ENCODE peak calls at places on chromosome 2, in five cellular contexts. One of them, this sample, is unnamed.

GRCh38 chr2:191696001-191696400 is 18.1 kb downstream of the NABP1 start:
- DNase-seq in RWPE1: no peak
- DNase-seq in activated CD4-positive, alpha-beta T cell treated with anti-CD3 and anti-CD28 coated beads, Interleukin-2, amount 50 U/mL, for 24 hours: no peak
- DNase-seq in activated naive CD4-positive, alpha-beta T cell treated with Interleukin-2 at 50 U/mL for 16 hours: no peak
- DNase-seq in germinal center: no peak
- DNase-seq in this sample: peak

GRCh38 chr2:169672403-169672802 is 21.8 kb downstream of the CFAP210 start:
- DNase-seq in RWPE1: no peak
- DNase-seq in activated CD4-positive, alpha-beta T cell treated with anti-CD3 and anti-CD28 coated beads, Interleukin-2, amount 50 U/mL, for 24 hours: no peak
- DNase-seq in activated naive CD4-positive, alpha-beta T cell treated with Interleukin-2 at 50 U/mL for 16 hours: no peak
- DNase-seq in germinal center: no peak
- DNase-seq in this sample: no peak

GRCh38 chr2:63049291-63050185 is 1.1 kb upstream of the OTX1 start:
- DNase-seq in RWPE1: no peak
- DNase-seq in activated CD4-positive, alpha-beta T cell treated with anti-CD3 and anti-CD28 coated beads, Interleukin-2, amount 50 U/mL, for 24 hours: no peak
- DNase-seq in activated naive CD4-positive, alpha-beta T cell treated with Interleukin-2 at 50 U/mL for 16 hours: no peak
- DNase-seq in germinal center: no peak
- DNase-seq in this sample: peak

GRCh38 chr2:236909802-236910201 is 175.9 kb upstream of the COPS8 start:
- DNase-seq in RWPE1: no peak
- DNase-seq in activated CD4-positive, alpha-beta T cell treated with anti-CD3 and anti-CD28 coated beads, Interleukin-2, amount 50 U/mL, for 24 hours: no peak
- DNase-seq in activated naive CD4-positive, alpha-beta T cell treated with Interleukin-2 at 50 U/mL for 16 hours: no peak
- DNase-seq in germinal center: no peak
- DNase-seq in this sample: no peak

GRCh38 chr2:208195477-208195876 is 5.6 kb upstream of the C2orf80 start:
- DNase-seq in RWPE1: no peak
- DNase-seq in activated CD4-positive, alpha-beta T cell treated with anti-CD3 and anti-CD28 coated beads, Interleukin-2, amount 50 U/mL, for 24 hours: no peak
- DNase-seq in activated naive CD4-positive, alpha-beta T cell treated with Interleukin-2 at 50 U/mL for 16 hours: no peak
- DNase-seq in germinal center: no peak
- DNase-seq in this sample: no peak

GRCh38 chr2:19355416-19355821 is 3.0 kb downstream of the OSR1 start:
- DNase-seq in RWPE1: no peak
- DNase-seq in activated CD4-positive, alpha-beta T cell treated with anti-CD3 and anti-CD28 coated beads, Interleukin-2, amount 50 U/mL, for 24 hours: no peak
- DNase-seq in activated naive CD4-positive, alpha-beta T cell treated with Interleukin-2 at 50 U/mL for 16 hours: no peak
- DNase-seq in germinal center: no peak
- DNase-seq in this sample: no peak

GRCh38 chr2:105671156-105671555 is 73.6 kb upstream of the NCK2 start:
- DNase-seq in RWPE1: no peak
- DNase-seq in activated CD4-positive, alpha-beta T cell treated with anti-CD3 and anti-CD28 coated beads, Interleukin-2, amount 50 U/mL, for 24 hours: no peak
- DNase-seq in activated naive CD4-positive, alpha-beta T cell treated with Interleukin-2 at 50 U/mL for 16 hours: no peak
- DNase-seq in germinal center: no peak
- DNase-seq in this sample: no peak

GRCh38 chr2:128638311-128638710 is 319.6 kb upstream of the HS6ST1 start:
- DNase-seq in RWPE1: no peak
- DNase-seq in activated CD4-positive, alpha-beta T cell treated with anti-CD3 and anti-CD28 coated beads, Interleukin-2, amount 50 U/mL, for 24 hours: no peak
- DNase-seq in activated naive CD4-positive, alpha-beta T cell treated with Interleukin-2 at 50 U/mL for 16 hours: no peak
- DNase-seq in germinal center: no peak
- DNase-seq in this sample: no peak

GRCh38 chr2:224612581-224612980 is 27.4 kb upstream of the CUL3 start:
- DNase-seq in RWPE1: no peak
- DNase-seq in activated CD4-positive, alpha-beta T cell treated with anti-CD3 and anti-CD28 coated beads, Interleukin-2, amount 50 U/mL, for 24 hours: no peak
- DNase-seq in activated naive CD4-positive, alpha-beta T cell treated with Interleukin-2 at 50 U/mL for 16 hours: no peak
- DNase-seq in germinal center: no peak
- DNase-seq in this sample: no peak

GRCh38 chr2:39697480-39697879 is 31.8 kb downstream of the TMEM178A start:
- DNase-seq in RWPE1: no peak
- DNase-seq in activated CD4-positive, alpha-beta T cell treated with anti-CD3 and anti-CD28 coated beads, Interleukin-2, amount 50 U/mL, for 24 hours: no peak
- DNase-seq in activated naive CD4-positive, alpha-beta T cell treated with Interleukin-2 at 50 U/mL for 16 hours: no peak
- DNase-seq in germinal center: no peak
- DNase-seq in this sample: no peak

GRCh38 chr2:31011565-31011964 is 126.7 kb downstream of the GALNT14 start:
- DNase-seq in RWPE1: no peak
- DNase-seq in activated CD4-positive, alpha-beta T cell treated with anti-CD3 and anti-CD28 coated beads, Interleukin-2, amount 50 U/mL, for 24 hours: no peak
- DNase-seq in activated naive CD4-positive, alpha-beta T cell treated with Interleukin-2 at 50 U/mL for 16 hours: no peak
- DNase-seq in germinal center: no peak
- DNase-seq in this sample: no peak

GRCh38 chr2:121128741-121129659 is 156.0 kb downstream of the TFCP2L1 start:
- DNase-seq in RWPE1: peak
- DNase-seq in activated CD4-positive, alpha-beta T cell treated with anti-CD3 and anti-CD28 coated beads, Interleukin-2, amount 50 U/mL, for 24 hours: no peak
- DNase-seq in activated naive CD4-positive, alpha-beta T cell treated with Interleukin-2 at 50 U/mL for 16 hours: no peak
- DNase-seq in germinal center: peak
- DNase-seq in this sample: peak

GRCh38 chr2:8987413-8987812 is 16.1 kb downstream of the MBOAT2 start:
- DNase-seq in RWPE1: no peak
- DNase-seq in activated CD4-positive, alpha-beta T cell treated with anti-CD3 and anti-CD28 coated beads, Interleukin-2, amount 50 U/mL, for 24 hours: no peak
- DNase-seq in activated naive CD4-positive, alpha-beta T cell treated with Interleukin-2 at 50 U/mL for 16 hours: no peak
- DNase-seq in germinal center: no peak
- DNase-seq in this sample: no peak

GRCh38 chr2:105779394-105779793 is 34.7 kb downstream of the NCK2 start:
- DNase-seq in RWPE1: no peak
- DNase-seq in activated CD4-positive, alpha-beta T cell treated with anti-CD3 and anti-CD28 coated beads, Interleukin-2, amount 50 U/mL, for 24 hours: no peak
- DNase-seq in activated naive CD4-positive, alpha-beta T cell treated with Interleukin-2 at 50 U/mL for 16 hours: peak
- DNase-seq in germinal center: no peak
- DNase-seq in this sample: no peak

GRCh38 chr2:117763806-117764205 is 50.7 kb upstream of the DDX18 start:
- DNase-seq in RWPE1: no peak
- DNase-seq in activated CD4-positive, alpha-beta T cell treated with anti-CD3 and anti-CD28 coated beads, Interleukin-2, amount 50 U/mL, for 24 hours: no peak
- DNase-seq in activated naive CD4-positive, alpha-beta T cell treated with Interleukin-2 at 50 U/mL for 16 hours: no peak
- DNase-seq in germinal center: no peak
- DNase-seq in this sample: no peak

GRCh38 chr2:132373391-132374135 is 43.0 kb upstream of the GPR39 start:
- DNase-seq in RWPE1: no peak
- DNase-seq in activated CD4-positive, alpha-beta T cell treated with anti-CD3 and anti-CD28 coated beads, Interleukin-2, amount 50 U/mL, for 24 hours: no peak
- DNase-seq in activated naive CD4-positive, alpha-beta T cell treated with Interleukin-2 at 50 U/mL for 16 hours: no peak
- DNase-seq in germinal center: no peak
- DNase-seq in this sample: no peak

GRCh38 chr2:67091681-67092080 is 305.5 kb upstream of the ETAA1 start:
- DNase-seq in RWPE1: no peak
- DNase-seq in activated CD4-positive, alpha-beta T cell treated with anti-CD3 and anti-CD28 coated beads, Interleukin-2, amount 50 U/mL, for 24 hours: no peak
- DNase-seq in activated naive CD4-positive, alpha-beta T cell treated with Interleukin-2 at 50 U/mL for 16 hours: no peak
- DNase-seq in germinal center: no peak
- DNase-seq in this sample: no peak

GRCh38 chr2:36455011-36455410 is 99.4 kb downstream of the CRIM1 start:
- DNase-seq in RWPE1: no peak
- DNase-seq in activated CD4-positive, alpha-beta T cell treated with anti-CD3 and anti-CD28 coated beads, Interleukin-2, amount 50 U/mL, for 24 hours: no peak
- DNase-seq in activated naive CD4-positive, alpha-beta T cell treated with Interleukin-2 at 50 U/mL for 16 hours: no peak
- DNase-seq in germinal center: no peak
- DNase-seq in this sample: no peak

GRCh38 chr2:138564586-138565250 is 63.1 kb downstream of the SPOPL start:
- DNase-seq in RWPE1: peak
- DNase-seq in activated CD4-positive, alpha-beta T cell treated with anti-CD3 and anti-CD28 coated beads, Interleukin-2, amount 50 U/mL, for 24 hours: no peak
- DNase-seq in activated naive CD4-positive, alpha-beta T cell treated with Interleukin-2 at 50 U/mL for 16 hours: no peak
- DNase-seq in germinal center: no peak
- DNase-seq in this sample: no peak

GRCh38 chr2:102636283-102636907 is 17.0 kb downstream of the SLC9A2 start:
- DNase-seq in RWPE1: no peak
- DNase-seq in activated CD4-positive, alpha-beta T cell treated with anti-CD3 and anti-CD28 coated beads, Interleukin-2, amount 50 U/mL, for 24 hours: no peak
- DNase-seq in activated naive CD4-positive, alpha-beta T cell treated with Interleukin-2 at 50 U/mL for 16 hours: no peak
- DNase-seq in germinal center: no peak
- DNase-seq in this sample: peak

GRCh38 chr2:10453899-10454298 is 5.8 kb upstream of the ODC1 start:
- DNase-seq in RWPE1: no peak
- DNase-seq in activated CD4-positive, alpha-beta T cell treated with anti-CD3 and anti-CD28 coated beads, Interleukin-2, amount 50 U/mL, for 24 hours: no peak
- DNase-seq in activated naive CD4-positive, alpha-beta T cell treated with Interleukin-2 at 50 U/mL for 16 hours: no peak
- DNase-seq in germinal center: no peak
- DNase-seq in this sample: no peak

GRCh38 chr2:171550613-171551012 is 28.3 kb downstream of the CYBRD1 start:
- DNase-seq in RWPE1: no peak
- DNase-seq in activated CD4-positive, alpha-beta T cell treated with anti-CD3 and anti-CD28 coated beads, Interleukin-2, amount 50 U/mL, for 24 hours: no peak
- DNase-seq in activated naive CD4-positive, alpha-beta T cell treated with Interleukin-2 at 50 U/mL for 16 hours: no peak
- DNase-seq in germinal center: no peak
- DNase-seq in this sample: no peak

GRCh38 chr2:219378167-219378851 is 9.4 kb downstream of the DNPEP start:
- DNase-seq in RWPE1: no peak
- DNase-seq in activated CD4-positive, alpha-beta T cell treated with anti-CD3 and anti-CD28 coated beads, Interleukin-2, amount 50 U/mL, for 24 hours: no peak
- DNase-seq in activated naive CD4-positive, alpha-beta T cell treated with Interleukin-2 at 50 U/mL for 16 hours: no peak
- DNase-seq in germinal center: no peak
- DNase-seq in this sample: no peak

GRCh38 chr2:204705243-204705971 is 160.1 kb downstream of the PARD3B start:
- DNase-seq in RWPE1: no peak
- DNase-seq in activated CD4-positive, alpha-beta T cell treated with anti-CD3 and anti-CD28 coated beads, Interleukin-2, amount 50 U/mL, for 24 hours: no peak
- DNase-seq in activated naive CD4-positive, alpha-beta T cell treated with Interleukin-2 at 50 U/mL for 16 hours: no peak
- DNase-seq in germinal center: no peak
- DNase-seq in this sample: peak

GRCh38 chr2:83291083-83291482 is 1168.0 kb downstream of the SUCLG1 start:
- DNase-seq in RWPE1: no peak
- DNase-seq in activated CD4-positive, alpha-beta T cell treated with anti-CD3 and anti-CD28 coated beads, Interleukin-2, amount 50 U/mL, for 24 hours: no peak
- DNase-seq in activated naive CD4-positive, alpha-beta T cell treated with Interleukin-2 at 50 U/mL for 16 hours: no peak
- DNase-seq in germinal center: no peak
- DNase-seq in this sample: no peak

GRCh38 chr2:120793682-120794403 is 58.2 kb downstream of the GLI2 start:
- DNase-seq in RWPE1: peak
- DNase-seq in activated CD4-positive, alpha-beta T cell treated with anti-CD3 and anti-CD28 coated beads, Interleukin-2, amount 50 U/mL, for 24 hours: no peak
- DNase-seq in activated naive CD4-positive, alpha-beta T cell treated with Interleukin-2 at 50 U/mL for 16 hours: no peak
- DNase-seq in germinal center: no peak
- DNase-seq in this sample: no peak